ENCODE peak calls at places on chromosomes 11 and 22, in six cellular contexts. B is WERI-Rb-1, D is astrocyte of the spinal cord, K is fibroblast of pulmonary artery, C is stomach, P is fibroblast of mammary gland. W is an unnamed sample.

GRCh38 chr22:36384766-36385400 is 2.9 kb downstream of the MYH9 start:
- DNase-seq in B (no peak), D (peak), K (no peak), C (no peak), P (no peak), W (peak)

GRCh38 chr22:39960791-39961746 is 872 bp downstream of the TMA7B start:
- DNase-seq in B (no peak), D (peak), K (peak), C (peak), P (peak), W (peak)

GRCh38 chr11:119652907-119653659 is 75.9 kb downstream of the NECTIN1 start:
- DNase-seq in B (no peak), D (no peak), K (no peak), C (no peak), P (no peak), W (no peak)

GRCh38 chr11:65242389-65242788 is 19.4 kb upstream of the POLA2 start:
- DNase-seq in B (no peak), D (no peak), K (no peak), C (no peak), P (no peak), W (no peak)

GRCh38 chr11:116513894-116514293 is 258.9 kb downstream of the BUD13 start:
- DNase-seq in B (peak), D (peak), K (peak), C (no peak), P (peak), W (peak)

GRCh38 chr11:46391578-46392420 is at the start of gene CHRM4:
- DNase-seq in B (peak), D (no peak), K (peak), C (no peak), P (peak), W (peak)

GRCh38 chr11:70471254-70471653 is 72.9 kb downstream of the CTTN start:
- DNase-seq in B (peak), D (no peak), K (peak), C (no peak), P (peak), W (peak)

GRCh38 chr11:85595285-85595884 is 31.8 kb downstream of the DLG2 start:
- DNase-seq in B (no peak), D (peak), K (peak), C (no peak), P (peak), W (peak)

GRCh38 chr11:130096823-130097222 is 27.1 kb downstream of the APLP2 start:
- DNase-seq in B (no peak), D (no peak), K (no peak), C (no peak), P (no peak), W (no peak)

GRCh38 chr11:6191733-6192132 is 7.3 kb upstream of the OR52W1 start:
- DNase-seq in B (no peak), D (no peak), K (no peak), C (no peak), P (no peak), W (no peak)

GRCh38 chr11:113579292-113579940 is 104.2 kb upstream of the DRD2 start:
- DNase-seq in B (no peak), D (no peak), K (no peak), C (no peak), P (no peak), W (no peak)

GRCh38 chr11:34904421-34904950 is 11.7 kb downstream of the APIP start:
- DNase-seq in B (no peak), D (no peak), K (peak), C (no peak), P (no peak), W (no peak)

GRCh38 chr11:80167766-80168165 is 726.9 kb upstream of the TENM4 start:
- DNase-seq in B (no peak), D (peak), K (no peak), C (no peak), P (no peak), W (no peak)

GRCh38 chr11:117424781-117425180 is 97.1 kb downstream of the CEP164 start:
- DNase-seq in B (no peak), D (no peak), K (peak), C (no peak), P (peak), W (no peak)

GRCh38 chr11:116357769-116358544 is 414.8 kb downstream of the BUD13 start:
- DNase-seq in B (no peak), D (no peak), K (no peak), C (no peak), P (peak), W (no peak)

GRCh38 chr11:27211370-27212127 is 151.5 kb downstream of the CCDC34 start:
- DNase-seq in B (peak), D (no peak), K (no peak), C (no peak), P (no peak), W (no peak)

GRCh38 chr11:122852071-122852831 is 14.0 kb downstream of the CRTAM start:
- DNase-seq in B (peak), D (peak), K (no peak), C (no peak), P (peak), W (no peak)

GRCh38 chr11:128523616-128524015 is 63.7 kb downstream of the ETS1 start:
- DNase-seq in B (no peak), D (peak), K (peak), C (no peak), P (peak), W (peak)

GRCh38 chr11:60978546-60979380 is 7.3 kb downstream of the CD6 start:
- DNase-seq in B (no peak), D (no peak), K (peak), C (no peak), P (no peak), W (no peak)

GRCh38 chr11:58178444-58178843 is 10.4 kb upstream of the OR9Q2 start:
- DNase-seq in B (no peak), D (no peak), K (no peak), C (no peak), P (no peak), W (no peak)

GRCh38 chr11:85718991-85719807 is 33.2 kb upstream of the CCDC89 start:
- DNase-seq in B (no peak), D (peak), K (peak), C (no peak), P (peak), W (peak)

GRCh38 chr11:100622404-100622803 is 64.7 kb upstream of the ARHGAP42 start:
- DNase-seq in B (no peak), D (no peak), K (no peak), C (no peak), P (no peak), W (no peak)

GRCh38 chr22:43792905-43793304 is 19.2 kb downstream of the EFCAB6 start:
- DNase-seq in B (no peak), D (no peak), K (no peak), C (no peak), P (no peak), W (no peak)

DNA sequence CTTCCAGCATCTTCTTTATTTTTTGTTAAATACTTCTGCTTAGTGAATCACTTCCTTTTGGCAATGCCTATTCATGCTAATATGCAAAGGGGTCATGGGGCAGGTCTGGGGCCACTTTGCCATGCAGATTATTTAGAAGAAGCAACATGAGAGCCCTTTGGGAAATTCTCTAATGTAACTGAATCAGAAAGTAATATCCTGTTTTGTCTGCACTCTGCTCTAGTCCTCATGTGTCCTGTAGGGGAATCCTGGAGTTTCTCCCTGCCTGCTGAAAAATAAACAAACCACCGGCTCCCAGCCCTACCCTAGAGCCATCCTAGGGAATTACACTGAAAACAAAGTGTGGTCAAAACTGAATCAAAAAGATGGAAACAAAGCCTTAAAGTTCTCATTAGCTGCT is 176.4 kb upstream of the POU2AF2 start:
- DNase-seq in B (no peak), D (peak), K (peak), C (no peak), P (peak), W (peak)
- TF ChIP-seq CTCF in B (no peak), D (peak), K (peak), C (no peak), P (peak), W (peak)

GRCh38 chr11:66317322-66317765 is 500 bp upstream of the CD248 start:
- DNase-seq in B (no peak), D (no peak), K (peak), C (no peak), P (peak), W (peak)
- H3K4me3 ChIP-seq in B (no peak), D (no peak), K (peak), C (peak), P (no peak), W (peak)

GRCh38 chr11:78741794-78742193 is 167.1 kb upstream of the NARS2 start:
- DNase-seq in B (no peak), D (no peak), K (no peak), C (no peak), P (no peak), W (no peak)

GRCh38 chr11:78744949-78745348 is 170.3 kb upstream of the NARS2 start:
- DNase-seq in B (no peak), D (no peak), K (no peak), C (no peak), P (no peak), W (no peak)

GRCh38 chr11:78744202-78744601 is 169.5 kb upstream of the NARS2 start:
- DNase-seq in B (no peak), D (no peak), K (no peak), C (no peak), P (no peak), W (no peak)

GRCh38 chr11:78740175-78741161 is 165.8 kb upstream of the NARS2 start:
- DNase-seq in B (no peak), D (no peak), K (no peak), C (no peak), P (no peak), W (no peak)

GRCh38 chr11:78742430-78742829 is 167.8 kb upstream of the NARS2 start:
- DNase-seq in B (no peak), D (peak), K (no peak), C (peak), P (peak), W (no peak)
- TF ChIP-seq CTCF in B (no peak), D (no peak), K (no peak), C (no peak), P (no peak), W (no peak)

GRCh38 chr11:19290356-19290755 is 49.6 kb upstream of the E2F8 start:
- DNase-seq in B (no peak), D (no peak), K (peak), C (no peak), P (peak), W (no peak)
- H3K4me3 ChIP-seq in B (no peak), D (no peak), K (no peak), C (no peak), P (no peak), W (no peak)

GRCh38 chr11:947744-948143 is 22.1 kb downstream of the AP2A2 start:
- DNase-seq in B (no peak), D (no peak), K (no peak), C (no peak), P (no peak), W (no peak)
- TF ChIP-seq CTCF in B (no peak), D (no peak), K (no peak), C (no peak), P (no peak), W (no peak)

GRCh38 chr11:62923634-62924411 is 2.7 kb upstream of the CHRM1 start:
- DNase-seq in B (no peak), D (no peak), K (no peak), C (no peak), P (no peak), W (no peak)
- H3K4me3 ChIP-seq in B (no peak), D (no peak), K (peak), C (peak), P (no peak), W (no peak)

GRCh38 chr11:72102946-72103753 is at the start of gene LAMTOR1:
- DNase-seq in B (peak), D (peak), K (peak), C (peak), P (peak), W (peak)
- TF ChIP-seq CTCF in B (peak), D (peak), K (peak), C (peak), P (peak), W (peak)